ENCODE peak calls at places on chromosomes 1 and 21, in five cellular contexts. One of them, this sample, is unnamed. For H3K4me1, the result is how much of the 10 kb centered on the place peaks cover.

GRCh38 chr1:205976708-205977107 is 26.5 kb downstream of the RAB7B start:
- DNase-seq in CD4-positive, CD25-positive, alpha-beta regulatory T cell: no peak
- DNase-seq in hepatocyte: peak
- DNase-seq in SJSA1: no peak
- DNase-seq in endodermal cell: peak
- DNase-seq in this sample: peak

GRCh38 chr1:109959974-109960744 is 24.4 kb upstream of the AHCYL1 start:
- DNase-seq in CD4-positive, CD25-positive, alpha-beta regulatory T cell: no peak
- DNase-seq in hepatocyte: peak
- DNase-seq in SJSA1: peak
- DNase-seq in endodermal cell: peak
- DNase-seq in this sample: no peak

GRCh38 chr21:44838038-44838895 is 20.4 kb upstream of the SUMO3 start:
- DNase-seq in CD4-positive, CD25-positive, alpha-beta regulatory T cell: no peak
- DNase-seq in hepatocyte: no peak
- DNase-seq in SJSA1: no peak
- DNase-seq in endodermal cell: no peak
- DNase-seq in this sample: no peak

GRCh38 chr21:41188476-41189146 is 20.7 kb downstream of the BACE2 start:
- DNase-seq in CD4-positive, CD25-positive, alpha-beta regulatory T cell: no peak
- DNase-seq in hepatocyte: no peak
- DNase-seq in SJSA1: no peak
- DNase-seq in endodermal cell: peak
- DNase-seq in this sample: no peak

GRCh38 chr1:236534164-236534651 is 10.4 kb downstream of the LGALS8 start:
- DNase-seq in CD4-positive, CD25-positive, alpha-beta regulatory T cell: peak
- DNase-seq in hepatocyte: no peak
- DNase-seq in SJSA1: no peak
- DNase-seq in endodermal cell: no peak
- DNase-seq in this sample: no peak

GRCh38 chr21:39852021-39852721 is 15.1 kb upstream of the PCP4 start:
- DNase-seq in CD4-positive, CD25-positive, alpha-beta regulatory T cell: no peak
- DNase-seq in hepatocyte: peak
- DNase-seq in SJSA1: no peak
- DNase-seq in endodermal cell: peak
- DNase-seq in this sample: no peak

GRCh38 chr1:116130376-116130775 is 19.2 kb downstream of the MAB21L3 start:
- DNase-seq in CD4-positive, CD25-positive, alpha-beta regulatory T cell: no peak
- DNase-seq in hepatocyte: no peak
- DNase-seq in SJSA1: no peak
- DNase-seq in endodermal cell: no peak
- DNase-seq in this sample: no peak

GRCh38 chr1:63943393-63943792 is 169.6 kb downstream of the ROR1 start:
- DNase-seq in CD4-positive, CD25-positive, alpha-beta regulatory T cell: no peak
- DNase-seq in hepatocyte: no peak
- DNase-seq in SJSA1: no peak
- DNase-seq in endodermal cell: no peak
- DNase-seq in this sample: no peak

GRCh38 chr1:180560868-180561600 is 2.3 kb downstream of the OVAAL start:
- DNase-seq in CD4-positive, CD25-positive, alpha-beta regulatory T cell: no peak
- DNase-seq in hepatocyte: no peak
- DNase-seq in SJSA1: no peak
- DNase-seq in endodermal cell: no peak
- DNase-seq in this sample: no peak

GRCh38 chr1:147669475-147670318 is 627 bp downstream of the ACP6 start:
- DNase-seq in CD4-positive, CD25-positive, alpha-beta regulatory T cell: no peak
- DNase-seq in hepatocyte: peak
- DNase-seq in SJSA1: no peak
- DNase-seq in endodermal cell: peak
- DNase-seq in this sample: peak

GRCh38 chr1:241717975-241718374 is 65.9 kb downstream of the WDR64 start:
- DNase-seq in CD4-positive, CD25-positive, alpha-beta regulatory T cell: no peak
- DNase-seq in hepatocyte: no peak
- DNase-seq in SJSA1: no peak
- DNase-seq in endodermal cell: no peak
- DNase-seq in this sample: no peak

GRCh38 chr1:41486892-41487728 is 2.6 kb upstream of the EDN2 start:
- DNase-seq in CD4-positive, CD25-positive, alpha-beta regulatory T cell: no peak
- DNase-seq in hepatocyte: no peak
- DNase-seq in SJSA1: peak
- DNase-seq in endodermal cell: peak
- DNase-seq in this sample: no peak

GRCh38 chr1:41484881-41485280 is 398 bp upstream of the EDN2 start:
- DNase-seq in CD4-positive, CD25-positive, alpha-beta regulatory T cell: no peak
- DNase-seq in hepatocyte: no peak
- DNase-seq in SJSA1: no peak
- DNase-seq in endodermal cell: no peak
- DNase-seq in this sample: no peak

GRCh38 chr1:41487729-41488598 is 3.5 kb upstream of the EDN2 start:
- DNase-seq in CD4-positive, CD25-positive, alpha-beta regulatory T cell: no peak
- DNase-seq in hepatocyte: no peak
- DNase-seq in SJSA1: peak
- DNase-seq in endodermal cell: peak
- DNase-seq in this sample: no peak

GRCh38 chr1:41485605-41486004 is 1.1 kb upstream of the EDN2 start:
- DNase-seq in CD4-positive, CD25-positive, alpha-beta regulatory T cell: no peak
- DNase-seq in hepatocyte: peak
- DNase-seq in SJSA1: peak
- DNase-seq in endodermal cell: peak
- DNase-seq in this sample: no peak

DNA sequence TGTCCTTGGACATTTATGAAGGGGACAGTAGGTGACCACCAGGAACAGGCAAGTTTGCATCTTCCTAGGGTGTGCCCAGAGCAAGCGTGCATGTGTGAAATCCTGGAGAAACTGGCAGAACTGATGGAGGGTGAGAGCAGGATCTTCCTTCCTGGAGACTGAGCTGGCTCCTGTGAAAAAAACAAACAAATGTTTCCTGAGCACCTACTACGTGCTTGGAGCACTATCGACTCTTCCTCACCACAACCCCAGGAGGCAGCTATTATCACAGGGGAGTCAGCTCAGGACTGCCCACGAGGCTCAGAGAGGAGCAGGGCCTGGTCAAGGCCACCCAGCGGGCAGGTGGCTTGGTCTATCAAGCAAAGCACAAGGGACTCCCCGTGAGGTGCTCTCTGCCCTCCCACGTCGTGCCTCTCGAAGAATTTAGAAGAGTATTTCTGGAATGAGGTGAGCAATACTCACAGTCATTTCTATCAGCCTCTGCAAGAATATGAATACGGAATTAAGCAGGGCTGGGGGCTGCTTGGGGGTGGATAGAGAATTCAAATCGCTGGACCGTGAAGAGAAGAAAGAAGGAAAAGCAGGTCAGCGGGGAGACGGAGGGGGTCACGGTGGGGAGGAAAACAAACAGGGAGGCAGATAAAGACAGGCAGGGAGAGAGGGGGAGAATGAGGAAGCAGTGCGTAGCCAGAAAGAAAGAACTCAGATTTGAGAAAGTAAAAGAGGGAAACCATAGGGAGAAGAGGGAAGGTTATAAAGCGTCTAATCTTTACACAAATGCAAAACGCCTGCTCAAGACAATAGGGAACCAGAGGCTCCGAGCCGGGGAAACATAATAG is 1.8 kb upstream of the EDN2 start:
- DNase-seq in CD4-positive, CD25-positive, alpha-beta regulatory T cell: no peak
- DNase-seq in hepatocyte: no peak
- DNase-seq in SJSA1: peak
- DNase-seq in endodermal cell: peak
- DNase-seq in this sample: no peak
- H3K27ac ChIP-seq in CD4-positive, CD25-positive, alpha-beta regulatory T cell: no peak
- H3K27ac ChIP-seq in hepatocyte: peak
- H3K27ac ChIP-seq in SJSA1: peak
- H3K27ac ChIP-seq in endodermal cell: peak
- H3K27ac ChIP-seq in this sample: no peak

DNA sequence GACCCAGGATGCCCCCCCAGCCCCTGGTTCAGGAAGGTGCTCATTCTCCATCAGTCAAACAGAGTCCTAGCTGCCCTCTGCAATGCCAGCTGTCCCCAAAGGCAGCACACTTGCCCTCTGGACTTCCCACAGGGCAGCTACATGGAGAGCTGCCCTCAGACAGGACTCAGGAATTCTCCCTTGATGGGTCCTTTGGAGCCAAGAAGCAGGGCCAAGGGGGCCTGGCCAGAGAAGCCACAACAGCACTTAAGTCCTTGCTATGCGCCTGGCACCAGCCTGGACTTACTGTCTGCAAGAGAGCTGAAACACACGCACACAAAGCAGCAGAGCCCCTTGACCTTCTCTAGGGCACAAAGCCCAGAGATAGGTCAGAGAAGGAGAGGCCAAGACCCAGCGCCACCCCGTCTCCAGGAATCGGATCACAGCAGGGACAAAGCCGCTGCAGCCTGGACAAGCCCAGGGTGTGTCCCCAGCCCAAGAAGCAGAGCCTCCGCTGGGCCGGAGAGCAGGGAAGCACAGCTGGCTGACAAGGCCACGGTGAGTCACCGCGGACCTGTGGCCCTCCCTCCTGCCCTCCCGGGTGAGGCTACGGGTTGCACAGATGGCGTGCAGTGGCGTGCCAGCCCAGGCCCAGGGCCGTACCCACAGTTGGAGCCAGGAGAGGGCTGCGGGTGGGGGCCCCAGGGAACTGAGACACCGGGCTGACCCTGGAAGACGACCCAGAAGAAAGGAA is 1.7 kb downstream of the WNT9A start:
- DNase-seq in CD4-positive, CD25-positive, alpha-beta regulatory T cell: no peak
- DNase-seq in hepatocyte: peak
- DNase-seq in SJSA1: peak
- DNase-seq in endodermal cell: peak
- DNase-seq in this sample: peak
- H3K4me3 ChIP-seq in CD4-positive, CD25-positive, alpha-beta regulatory T cell: no peak
- H3K4me3 ChIP-seq in hepatocyte: no peak
- H3K4me3 ChIP-seq in SJSA1: peak
- H3K4me3 ChIP-seq in endodermal cell: no peak
- H3K4me3 ChIP-seq in this sample: peak

GRCh38 chr1:220701974-220702373 is 11.8 kb downstream of the C1orf115 start:
- DNase-seq in CD4-positive, CD25-positive, alpha-beta regulatory T cell: no peak
- DNase-seq in hepatocyte: no peak
- DNase-seq in SJSA1: no peak
- DNase-seq in endodermal cell: no peak
- DNase-seq in this sample: no peak

GRCh38 chr1:220700591-220701179 is 10.5 kb downstream of the C1orf115 start:
- DNase-seq in CD4-positive, CD25-positive, alpha-beta regulatory T cell: no peak
- DNase-seq in hepatocyte: no peak
- DNase-seq in SJSA1: no peak
- DNase-seq in endodermal cell: no peak
- DNase-seq in this sample: no peak

GRCh38 chr1:220705782-220706181 is 15.6 kb downstream of the C1orf115 start:
- DNase-seq in CD4-positive, CD25-positive, alpha-beta regulatory T cell: no peak
- DNase-seq in hepatocyte: no peak
- DNase-seq in SJSA1: no peak
- DNase-seq in endodermal cell: no peak
- DNase-seq in this sample: no peak

GRCh38 chr1:220706480-220706879 is 16.3 kb downstream of the C1orf115 start:
- DNase-seq in CD4-positive, CD25-positive, alpha-beta regulatory T cell: no peak
- DNase-seq in hepatocyte: no peak
- DNase-seq in SJSA1: peak
- DNase-seq in endodermal cell: no peak
- DNase-seq in this sample: no peak

DNA sequence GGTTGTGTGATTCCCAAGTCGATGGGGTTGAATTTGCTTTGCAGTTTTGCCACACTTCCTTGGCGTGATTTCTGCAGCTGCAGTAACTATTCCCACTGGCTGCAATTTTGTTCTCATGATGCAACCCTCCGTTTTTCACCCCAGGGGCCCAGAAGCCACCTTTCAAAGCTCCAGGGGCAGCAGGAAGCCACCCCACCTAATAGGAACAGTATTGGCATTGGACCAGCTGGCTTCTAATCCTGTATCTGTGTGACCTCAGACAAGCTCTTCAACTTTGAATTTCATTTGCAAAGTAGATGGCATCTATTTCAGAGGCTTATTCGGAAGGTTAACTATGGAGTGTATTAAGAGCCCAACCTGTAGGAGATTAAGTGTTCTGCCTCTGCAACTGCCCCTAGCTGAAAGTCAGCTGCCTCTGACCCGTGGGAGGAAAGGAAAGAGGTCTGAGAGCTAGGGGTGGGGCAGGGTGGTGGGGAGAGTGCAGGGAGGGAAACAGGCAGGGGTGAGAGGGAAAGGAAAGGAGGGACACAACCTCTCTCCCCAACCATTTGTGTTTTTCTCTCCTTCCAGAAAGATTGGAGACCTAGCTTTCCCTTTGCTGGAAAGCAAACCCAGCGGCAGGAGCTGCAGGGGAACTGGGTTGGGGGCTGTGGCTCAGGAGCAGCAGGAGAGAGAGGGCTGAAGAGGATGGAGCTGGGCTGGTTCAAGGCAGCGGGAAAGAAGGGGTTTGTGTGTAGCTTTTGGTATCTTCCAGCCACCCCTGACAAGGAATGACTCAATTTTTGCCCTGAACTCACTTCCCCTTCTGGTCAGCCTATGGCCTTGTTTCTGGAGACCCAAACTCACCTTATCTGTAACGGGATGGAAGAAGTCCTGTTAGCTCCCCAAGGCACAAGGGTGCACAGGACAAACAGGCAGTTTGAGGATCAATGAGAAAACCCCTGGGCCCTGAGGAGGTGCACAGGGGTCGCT is 12.9 kb downstream of the C1orf115 start:
- DNase-seq in CD4-positive, CD25-positive, alpha-beta regulatory T cell: no peak
- DNase-seq in hepatocyte: no peak
- DNase-seq in SJSA1: peak
- DNase-seq in endodermal cell: no peak
- DNase-seq in this sample: no peak
- H3K4me1 ChIP-seq in CD4-positive, CD25-positive, alpha-beta regulatory T cell: under half
- H3K4me1 ChIP-seq in hepatocyte: under half
- H3K4me1 ChIP-seq in SJSA1: under half
- H3K4me1 ChIP-seq in endodermal cell: under half
- H3K4me1 ChIP-seq in this sample: under half

DNA sequence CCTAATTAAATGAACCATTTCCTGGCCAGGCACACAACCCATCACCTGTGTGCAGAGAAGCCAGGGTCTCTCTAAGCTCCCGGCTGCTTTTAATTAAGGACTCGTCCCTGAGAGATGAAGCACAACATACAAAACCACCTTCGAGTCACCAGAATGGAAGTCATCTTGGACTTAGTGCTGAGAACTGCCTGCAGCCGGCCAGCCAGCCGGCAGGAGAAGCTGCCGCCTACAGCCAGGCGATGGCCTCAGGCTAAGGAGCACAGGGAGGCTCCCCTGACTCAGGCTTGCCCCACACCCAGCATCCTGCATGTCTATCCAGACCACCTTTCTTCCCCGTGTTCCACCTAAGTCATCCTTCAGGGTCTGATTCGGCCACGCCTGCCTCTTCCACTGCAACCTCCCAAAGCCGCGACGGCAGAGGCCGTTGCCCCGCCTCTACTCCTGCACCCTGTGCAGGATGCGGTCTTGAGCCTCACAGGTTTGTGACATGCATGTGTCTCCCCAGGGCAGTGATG is 83.6 kb downstream of the SLC66A1 start:
- DNase-seq in CD4-positive, CD25-positive, alpha-beta regulatory T cell: no peak
- DNase-seq in hepatocyte: no peak
- DNase-seq in SJSA1: no peak
- DNase-seq in endodermal cell: no peak
- DNase-seq in this sample: no peak
- H3K27ac ChIP-seq in CD4-positive, CD25-positive, alpha-beta regulatory T cell: no peak
- H3K27ac ChIP-seq in hepatocyte: no peak
- H3K27ac ChIP-seq in SJSA1: no peak
- H3K27ac ChIP-seq in endodermal cell: peak
- H3K27ac ChIP-seq in this sample: no peak